ENCODE peak calls at places on chromosomes 2 and 18, in eight cellular contexts. Z is pancreas, S is upper lobe of right lung, A is tibial artery, G is fibroblast of pulmonary artery, B is adrenal gland, N is choroid plexus epithelial cell, F is GM23338. M is an unnamed sample.
A peak's percentile ranks its signal among the peaks of the same experiment; 100 is the strongest.

GRCh38 chr18:48058486-48058885 is 128.0 kb upstream of the SMAD2 start:
- DNase-seq in F (no peak), B (no peak), A (no peak), G (no peak), S (peak; percentile 26), Z (no peak), N (no peak), M (no peak)

GRCh38 chr18:79470547-79470946 is 74.8 kb downstream of the NFATC1 start:
- DNase-seq in S (no peak), B (no peak), F (no peak), N (no peak), G (no peak), Z (no peak), A (no peak), M (no peak)

GRCh38 chr2:153864022-153864421 is 7.7 kb upstream of the GALNT13 start:
- DNase-seq in B (no peak), N (no peak), Z (no peak), G (no peak), F (peak; percentile 2), A (no peak), S (no peak), M (no peak)

GRCh38 chr2:240797914-240798313 is 22.1 kb downstream of the KIF1A start:
- DNase-seq in Z (peak; percentile 18), G (no peak), N (no peak), A (no peak), B (no peak), F (no peak), S (no peak), M (no peak)

GRCh38 chr2:74457549-74458131 is 598 bp upstream of the WBP1 start:
- DNase-seq in Z (peak; percentile 81), N (no peak), S (peak; percentile 87), G (no peak), F (peak; percentile 87), B (peak; percentile 70), A (peak; percentile 48), M (no peak)

GRCh38 chr2:130389363-130389762 is 33.5 kb downstream of the PTPN18 start:
- DNase-seq in F (no peak), B (no peak), A (no peak), G (no peak), N (no peak), Z (no peak), S (no peak), M (no peak)

GRCh38 chr2:153575171-153575853 is 96.8 kb upstream of the RPRM start:
- DNase-seq in B (no peak), A (no peak), F (peak; percentile 5), Z (no peak), N (no peak), S (no peak), G (no peak), M (no peak)

GRCh38 chr18:45771587-45771986 is 47.6 kb downstream of the SLC14A1 start:
- DNase-seq in B (no peak), G (no peak), F (no peak), N (peak; percentile 60), S (no peak), Z (no peak), A (peak; percentile 55), M (no peak)

GRCh38 chr2:177263451-177264208 is 897 bp downstream of the NFE2L2 start:
- DNase-seq in A (peak; percentile 99), F (peak; percentile 93), S (peak; percentile 99), B (peak; percentile 98), Z (peak; percentile 98), N (peak; percentile 99), G (peak; percentile 99), M (peak; percentile 96)

GRCh38 chr2:99856119-99856518 is 286.3 kb downstream of the AFF3 start:
- DNase-seq in N (no peak), F (no peak), S (no peak), B (no peak), A (no peak), Z (no peak), G (no peak), M (no peak)

GRCh38 chr2:196233808-196234501 is 62.6 kb upstream of the STK17B start:
- DNase-seq in G (no peak), F (no peak), B (no peak), N (peak; percentile 60), S (no peak), A (no peak), Z (no peak), M (no peak)

GRCh38 chr2:83827618-83828017 is 631.5 kb downstream of the SUCLG1 start:
- DNase-seq in B (no peak), A (no peak), Z (no peak), G (no peak), N (no peak), S (no peak), F (no peak), M (no peak)

GRCh38 chr18:23259701-23260661 is 124.7 kb downstream of the CABLES1 start:
- DNase-seq in S (peak; percentile 93), G (peak; percentile 95), Z (peak; percentile 69), A (peak; percentile 84), F (peak; percentile 80), N (peak; percentile 82), B (peak; percentile 60), M (peak; percentile 63)

GRCh38 chr2:165587335-165587938 is 117.9 kb downstream of the CSRNP3 start:
- DNase-seq in S (no peak), G (no peak), N (no peak), A (no peak), F (no peak), Z (no peak), B (no peak), M (no peak)

GRCh38 chr18:44680271-44681038 is at the start of gene SETBP1:
- DNase-seq in G (peak; percentile 40), S (peak; percentile 77), A (peak; percentile 81), B (peak; percentile 28), Z (peak; percentile 78), F (peak; percentile 62), N (peak; percentile 43), M (no peak)

DNA sequence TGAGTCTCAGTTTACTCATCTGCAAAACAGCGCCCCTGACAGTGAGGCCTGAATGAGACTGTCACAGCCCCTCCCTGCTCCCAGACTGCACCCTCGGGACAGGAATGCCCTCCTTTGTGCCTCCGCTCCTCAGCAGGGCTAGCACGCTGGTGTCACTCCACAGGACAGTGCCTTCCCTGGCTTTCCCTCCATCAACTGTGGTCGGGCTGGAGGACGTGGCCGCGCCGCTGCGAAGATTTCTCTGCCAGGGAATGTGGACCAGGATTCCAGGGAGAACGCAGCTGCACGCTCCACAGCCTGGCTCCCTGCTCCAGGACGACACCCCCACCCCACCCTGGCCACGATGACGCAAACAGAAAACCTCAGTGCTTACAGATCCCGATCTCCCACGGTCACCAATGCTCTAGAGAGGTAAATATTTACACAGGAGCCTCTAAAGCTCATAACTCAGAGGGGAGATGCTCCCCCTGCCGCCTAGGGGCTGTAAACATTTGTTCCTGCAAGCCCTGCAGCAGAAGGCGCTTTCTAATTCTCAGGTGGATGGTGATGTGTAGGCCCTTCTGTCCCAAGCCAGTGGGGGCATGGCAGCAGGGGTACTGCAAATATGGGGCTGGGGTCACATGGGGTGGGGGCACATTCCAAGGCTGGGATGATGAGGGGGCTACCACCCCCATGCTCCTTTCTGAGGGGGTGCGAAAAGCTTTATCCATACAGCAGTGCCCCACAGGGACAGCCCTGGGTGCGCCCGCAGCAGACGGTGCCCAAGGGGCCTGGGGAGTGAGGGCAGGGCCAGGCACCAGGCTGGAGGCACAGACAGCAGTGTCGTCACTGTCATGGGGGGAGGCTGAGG is 12.4 kb downstream of the HS6ST1 start:
- DNase-seq in B (no peak), G (peak; percentile 86), S (peak; percentile 69), Z (peak; percentile 47), F (peak; percentile 46), N (peak; percentile 98), A (no peak), M (peak; percentile 41)
- TF ChIP-seq CTCF in B (no peak), G (peak; percentile 26), S (no peak), Z (no peak), F (no peak), N (peak; percentile 80), A (no peak), M (no peak)

GRCh38 chr2:98165516-98166071 is 78.6 kb downstream of the VWA3B start:
- DNase-seq in N (no peak), S (no peak), A (no peak), B (no peak), G (no peak), F (no peak), Z (no peak), M (no peak)

GRCh38 chr2:98172150-98172765 is 85.3 kb downstream of the VWA3B start:
- DNase-seq in F (no peak), N (no peak), S (no peak), B (no peak), Z (no peak), G (no peak), A (no peak), M (no peak)

GRCh38 chr2:98170076-98170475 is 83.1 kb downstream of the VWA3B start:
- DNase-seq in Z (no peak), A (no peak), F (no peak), S (no peak), N (no peak), G (no peak), B (no peak), M (no peak)

GRCh38 chr2:98164256-98164655 is 77.3 kb downstream of the VWA3B start:
- DNase-seq in S (no peak), Z (no peak), N (no peak), A (no peak), B (no peak), G (no peak), F (no peak), M (no peak)

DNA sequence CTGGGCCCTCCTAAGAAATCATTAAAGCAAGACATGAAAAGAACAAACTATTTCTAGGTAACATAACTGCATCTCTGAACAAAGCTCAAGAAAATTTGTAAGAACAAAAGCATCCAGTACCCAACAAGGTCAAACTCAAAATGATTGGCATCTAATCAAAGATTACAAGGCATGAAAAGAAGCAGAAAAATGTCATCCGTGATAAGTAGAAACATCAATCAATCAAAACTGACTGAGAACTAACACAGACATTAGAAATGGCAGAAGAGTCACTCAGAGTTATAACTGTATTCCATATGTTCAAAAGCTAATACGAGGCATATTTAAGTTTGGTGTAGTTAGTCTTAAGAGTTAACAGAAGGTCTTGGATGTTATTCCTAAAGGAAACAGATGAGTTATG is 80.9 kb downstream of the VWA3B start:
- DNase-seq in N (no peak), Z (no peak), B (no peak), G (no peak), F (no peak), A (no peak), S (no peak), M (no peak)
- TF ChIP-seq CTCF in N (no peak), Z (no peak), B (no peak), G (no peak), F (no peak), A (no peak), S (no peak), M (no peak)

DNA sequence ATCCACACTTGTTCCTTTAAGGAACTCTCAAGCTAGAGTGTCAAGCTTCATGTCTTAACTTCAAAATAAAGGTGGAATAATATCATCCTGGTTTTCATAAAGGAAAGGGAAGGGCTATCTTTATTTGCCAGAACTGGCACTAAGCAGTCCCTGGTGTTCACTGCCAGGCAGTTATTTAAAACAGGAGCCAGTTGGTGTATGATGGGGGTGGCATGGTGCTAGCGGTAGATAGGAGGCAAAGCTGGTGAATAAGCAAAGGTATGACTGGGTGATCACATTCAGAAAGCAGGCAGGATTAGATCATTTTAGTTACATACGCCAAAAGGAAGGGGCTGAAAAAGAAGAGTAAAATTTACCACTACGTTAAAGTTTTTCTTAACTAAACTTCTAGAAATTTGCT is 776.3 kb downstream of the BCL11A start:
- DNase-seq in F (no peak), S (no peak), B (no peak), A (no peak), G (no peak), Z (no peak), N (no peak), M (no peak)
- TF ChIP-seq CTCF in F (no peak), S (no peak), B (no peak), A (no peak), G (no peak), Z (no peak), N (no peak), M (no peak)

GRCh38 chr2:121902171-121902591 is 146.7 kb downstream of the TSN start:
- DNase-seq in B (no peak), N (no peak), S (no peak), F (peak; percentile 70), G (peak; percentile 54), Z (no peak), A (no peak), M (no peak)
- TF ChIP-seq CTCF in B (no peak), N (no peak), S (peak; percentile 7), F (peak; percentile 38), G (peak; percentile 31), Z (no peak), A (no peak), M (no peak)